ENCODE peak calls at places on chromosome 19, in six cellular contexts. Q, W, N, P, D and B are unnamed samples.

GRCh38 chr19:18972301-18972831 is 31.3 kb upstream of the HOMER3 start:
- DNase-seq in Q (no peak), W (no peak), N (no peak), P (peak; percentile 86), D (no peak), B (no peak)

GRCh38 chr19:48393559-48394330 is at the start of gene GRIN2D:
- DNase-seq in Q (no peak), W (no peak), N (no peak), P (peak; percentile 53), D (no peak), B (no peak)

GRCh38 chr19:31258211-31259052 is 90.8 kb downstream of the TSHZ3 start:
- DNase-seq in Q (no peak), W (no peak), N (no peak), P (no peak), D (no peak), B (no peak)

GRCh38 chr19:4369109-4369887 is 25.9 kb downstream of the MPND start:
- DNase-seq in Q (peak; percentile 90), W (peak; percentile 56), N (peak; percentile 92), P (no peak), D (no peak), B (peak; percentile 82)

GRCh38 chr19:3099347-3100145 is 5.4 kb downstream of the GNA11 start:
- DNase-seq in Q (no peak), W (no peak), N (peak; percentile 67), P (no peak), D (no peak), B (no peak)

GRCh38 chr19:3725640-3726310 is 17.6 kb downstream of the TJP3 start:
- DNase-seq in Q (peak; percentile 68), W (no peak), N (no peak), P (no peak), D (no peak), B (no peak)

GRCh38 chr19:23949611-23950010 is 34.9 kb downstream of the ZNF726 start:
- DNase-seq in Q (no peak), W (no peak), N (no peak), P (no peak), D (no peak), B (no peak)

GRCh38 chr19:54969647-54970046 is 3.5 kb downstream of the NLRP2 start:
- DNase-seq in Q (no peak), W (no peak), N (no peak), P (no peak), D (no peak), B (no peak)

GRCh38 chr19:5046339-5047039 is 77.6 kb downstream of the KDM4B start:
- DNase-seq in Q (peak; percentile 78), W (no peak), N (peak; percentile 64), P (no peak), D (no peak), B (peak; percentile 81)

GRCh38 chr19:56080669-56081401 is 40.3 kb downstream of the ZNF787 start:
- DNase-seq in Q (peak; percentile 80), W (peak; percentile 70), N (peak; percentile 92), P (peak; percentile 90), D (no peak), B (peak; percentile 98)

GRCh38 chr19:4368128-4368820 is 24.9 kb downstream of the MPND start:
- DNase-seq in Q (peak; percentile 69), W (no peak), N (no peak), P (peak; percentile 39), D (no peak), B (no peak)